ENCODE peak calls at places on chromosomes 4 and X, in four cellular contexts. One of them, this sample, is unnamed.
A peak's percentile ranks its signal among the peaks of the same experiment; 100 is the strongest.

GRCh38 chr4:92488496-92488895 is 184.7 kb downstream of the GRID2 start:
- DNase-seq in HFF-Myc: no peak
- DNase-seq in cardiac muscle cell: no peak
- DNase-seq in HepG2: no peak
- DNase-seq in this sample: no peak

GRCh38 chr4:176548571-176548970 is 228.8 kb downstream of the SPCS3 start:
- DNase-seq in HFF-Myc: no peak
- DNase-seq in cardiac muscle cell: no peak
- DNase-seq in HepG2: no peak
- DNase-seq in this sample: no peak

GRCh38 chrX:69179380-69179911 is 14.2 kb upstream of the PJA1 start:
- DNase-seq in HFF-Myc: no peak
- DNase-seq in cardiac muscle cell: peak; percentile 24
- DNase-seq in HepG2: no peak
- DNase-seq in this sample: no peak

GRCh38 chrX:124362072-124362471 is 15.7 kb downstream of the SH2D1A start:
- DNase-seq in HFF-Myc: no peak
- DNase-seq in cardiac muscle cell: no peak
- DNase-seq in HepG2: no peak
- DNase-seq in this sample: peak; percentile 64

GRCh38 chr4:83771113-83771705 is 235.3 kb downstream of the GPAT3 start:
- DNase-seq in HFF-Myc: peak; percentile 9
- DNase-seq in cardiac muscle cell: peak; percentile 69
- DNase-seq in HepG2: peak; percentile 21
- DNase-seq in this sample: peak; percentile 7

GRCh38 chr4:56995525-56995924 is 16.8 kb downstream of the POLR2B start:
- DNase-seq in HFF-Myc: no peak
- DNase-seq in cardiac muscle cell: no peak
- DNase-seq in HepG2: no peak
- DNase-seq in this sample: no peak

GRCh38 chr4:72366601-72367000 is 202.4 kb downstream of the ADAMTS3 start:
- DNase-seq in HFF-Myc: no peak
- DNase-seq in cardiac muscle cell: no peak
- DNase-seq in HepG2: no peak
- DNase-seq in this sample: no peak

GRCh38 chr4:3070709-3071500 is 3.4 kb downstream of the HTT-AS start:
- DNase-seq in HFF-Myc: no peak
- DNase-seq in cardiac muscle cell: no peak
- DNase-seq in HepG2: no peak
- DNase-seq in this sample: no peak

GRCh38 chrX:43735534-43735933 is 79.4 kb downstream of the MAOA start:
- DNase-seq in HFF-Myc: no peak
- DNase-seq in cardiac muscle cell: no peak
- DNase-seq in HepG2: no peak
- DNase-seq in this sample: no peak

GRCh38 chrX:8987672-8988250 is 46.2 kb downstream of the FAM9B start:
- DNase-seq in HFF-Myc: no peak
- DNase-seq in cardiac muscle cell: no peak
- DNase-seq in HepG2: no peak
- DNase-seq in this sample: peak; percentile 37

GRCh38 chr4:55545133-55545532 is 1.6 kb downstream of the CLOCK start:
- DNase-seq in HFF-Myc: no peak
- DNase-seq in cardiac muscle cell: peak; percentile 18
- DNase-seq in HepG2: peak; percentile 7
- DNase-seq in this sample: no peak

GRCh38 chrX:27222661-27223060 is 240.5 kb downstream of the PPP4R3C start:
- DNase-seq in HFF-Myc: no peak
- DNase-seq in cardiac muscle cell: no peak
- DNase-seq in HepG2: no peak
- DNase-seq in this sample: no peak

GRCh38 chr4:26008737-26009136 is 94.7 kb downstream of the SMIM20 start:
- DNase-seq in HFF-Myc: no peak
- DNase-seq in cardiac muscle cell: no peak
- DNase-seq in HepG2: no peak
- DNase-seq in this sample: no peak

GRCh38 chrX:31397119-31397518 is 325.3 kb upstream of the FTHL17 start:
- DNase-seq in HFF-Myc: peak; percentile 10
- DNase-seq in cardiac muscle cell: no peak
- DNase-seq in HepG2: no peak
- DNase-seq in this sample: no peak

GRCh38 chr4:112895785-112896184 is 153.7 kb upstream of the ANK2 start:
- DNase-seq in HFF-Myc: no peak
- DNase-seq in cardiac muscle cell: no peak
- DNase-seq in HepG2: no peak
- DNase-seq in this sample: no peak

GRCh38 chrX:110060317-110060716 is 57.4 kb downstream of the TMEM164 start:
- DNase-seq in HFF-Myc: no peak
- DNase-seq in cardiac muscle cell: no peak
- DNase-seq in HepG2: no peak
- DNase-seq in this sample: no peak

GRCh38 chr4:47219586-47219985 is 188.2 kb downstream of the GABRB1 start:
- DNase-seq in HFF-Myc: no peak
- DNase-seq in cardiac muscle cell: no peak
- DNase-seq in HepG2: no peak
- DNase-seq in this sample: no peak

GRCh38 chr4:4559596-4559995 is 17.7 kb upstream of the STX18 start:
- DNase-seq in HFF-Myc: no peak
- DNase-seq in cardiac muscle cell: no peak
- DNase-seq in HepG2: no peak
- DNase-seq in this sample: no peak

GRCh38 chr4:106541253-106541652 is 172.7 kb upstream of the GIMD1 start:
- DNase-seq in HFF-Myc: peak; percentile 29
- DNase-seq in cardiac muscle cell: no peak
- DNase-seq in HepG2: no peak
- DNase-seq in this sample: no peak

GRCh38 chrX:24479924-24480722 is 15.0 kb downstream of the PDK3 start:
- DNase-seq in HFF-Myc: no peak
- DNase-seq in cardiac muscle cell: no peak
- DNase-seq in HepG2: no peak
- DNase-seq in this sample: peak; percentile 86

GRCh38 chr4:141081921-141082381 is 51.3 kb downstream of the RNF150 start:
- DNase-seq in HFF-Myc: no peak
- DNase-seq in cardiac muscle cell: no peak
- DNase-seq in HepG2: no peak
- DNase-seq in this sample: no peak

GRCh38 chrX:9897761-9898161 is 69.4 kb upstream of the CLDN34 start:
- DNase-seq in HFF-Myc: peak; percentile 63
- DNase-seq in cardiac muscle cell: no peak
- DNase-seq in HepG2: no peak
- DNase-seq in this sample: no peak

GRCh38 chrX:10119399-10119990 is 37.3 kb upstream of the CLCN4 start:
- DNase-seq in HFF-Myc: peak; percentile 66
- DNase-seq in cardiac muscle cell: peak; percentile 91
- DNase-seq in HepG2: peak; percentile 64
- DNase-seq in this sample: peak; percentile 75

GRCh38 chr4:76955187-76955586 is 5.6 kb downstream of the SEPTIN11 start:
- DNase-seq in HFF-Myc: no peak
- DNase-seq in cardiac muscle cell: no peak
- DNase-seq in HepG2: no peak
- DNase-seq in this sample: no peak

GRCh38 chr4:159103406-159104131 is 690 bp downstream of the RAPGEF2 start:
- DNase-seq in HFF-Myc: no peak
- DNase-seq in cardiac muscle cell: peak; percentile 78
- DNase-seq in HepG2: no peak
- DNase-seq in this sample: peak; percentile 43

GRCh38 chrX:120260369-120260768 is 9.8 kb downstream of the ZBTB33 start:
- DNase-seq in HFF-Myc: no peak
- DNase-seq in cardiac muscle cell: no peak
- DNase-seq in HepG2: no peak
- DNase-seq in this sample: no peak

GRCh38 chrX:46477435-46477834 is 67.8 kb downstream of the ZNF674 start:
- DNase-seq in HFF-Myc: no peak
- DNase-seq in cardiac muscle cell: no peak
- DNase-seq in HepG2: no peak
- DNase-seq in this sample: no peak

GRCh38 chr4:153117554-153117953 is 86.7 kb upstream of the TRIM2 start:
- DNase-seq in HFF-Myc: no peak
- DNase-seq in cardiac muscle cell: no peak
- DNase-seq in HepG2: no peak
- DNase-seq in this sample: no peak

GRCh38 chr4:83046693-83047473 is 11.9 kb downstream of the COPS4 start:
- DNase-seq in HFF-Myc: no peak
- DNase-seq in cardiac muscle cell: no peak
- DNase-seq in HepG2: no peak
- DNase-seq in this sample: no peak

GRCh38 chr4:54016504-54016903 is 47.9 kb downstream of the CHIC2 start:
- DNase-seq in HFF-Myc: no peak
- DNase-seq in cardiac muscle cell: peak; percentile 37
- DNase-seq in HepG2: no peak
- DNase-seq in this sample: no peak

GRCh38 chr4:146340798-146341197 is 126.5 kb downstream of the REELD1 start:
- DNase-seq in HFF-Myc: no peak
- DNase-seq in cardiac muscle cell: peak; percentile 5
- DNase-seq in HepG2: no peak
- DNase-seq in this sample: no peak

GRCh38 chr4:112736718-112737135 is 99.8 kb downstream of the LARP7 start:
- DNase-seq in HFF-Myc: no peak
- DNase-seq in cardiac muscle cell: no peak
- DNase-seq in HepG2: no peak
- DNase-seq in this sample: peak; percentile 14

GRCh38 chr4:154004028-154004427 is 215.1 kb upstream of the SFRP2 start:
- DNase-seq in HFF-Myc: no peak
- DNase-seq in cardiac muscle cell: no peak
- DNase-seq in HepG2: no peak
- DNase-seq in this sample: no peak

GRCh38 chr4:26055855-26056254 is 141.8 kb downstream of the SMIM20 start:
- DNase-seq in HFF-Myc: no peak
- DNase-seq in cardiac muscle cell: no peak
- DNase-seq in HepG2: no peak
- DNase-seq in this sample: no peak

DNA sequence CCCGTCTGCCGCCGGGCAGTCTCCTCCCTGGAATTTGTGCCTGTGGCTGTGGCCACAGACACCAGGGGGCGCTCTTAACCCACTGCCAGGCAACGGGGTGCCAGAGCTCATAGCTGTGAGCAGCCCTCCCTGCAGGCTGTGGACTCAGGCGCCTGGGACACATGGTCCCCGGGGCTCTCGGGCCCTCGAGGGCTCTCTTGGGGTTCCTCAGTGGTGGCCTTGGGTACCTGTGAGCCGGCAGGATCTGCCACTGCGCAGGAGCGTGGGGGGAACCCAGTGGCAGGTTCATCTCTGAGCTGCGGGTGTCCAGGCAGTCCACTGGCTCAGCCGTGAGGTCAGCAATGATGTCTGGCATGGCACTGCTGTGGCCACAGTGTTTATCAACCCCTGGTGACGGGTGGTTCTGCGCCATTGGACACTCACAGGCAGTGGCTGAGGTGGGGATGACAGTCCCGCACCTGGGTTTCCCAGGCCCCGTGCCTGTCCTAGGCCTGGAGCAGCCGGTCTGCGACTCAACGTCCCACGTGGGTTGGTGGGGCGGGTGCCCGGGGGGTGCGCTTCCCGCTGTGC is 37.2 kb downstream of the PCGF3 start:
- DNase-seq in HFF-Myc: no peak
- DNase-seq in cardiac muscle cell: peak; percentile 72
- DNase-seq in HepG2: peak; percentile 30
- DNase-seq in this sample: peak; percentile 84
- TF ChIP-seq CTCF in HFF-Myc: peak; percentile 89
- TF ChIP-seq CTCF in cardiac muscle cell: peak; percentile 89
- TF ChIP-seq CTCF in HepG2: peak; percentile 92
- TF ChIP-seq CTCF in this sample: peak; percentile 96

DNA sequence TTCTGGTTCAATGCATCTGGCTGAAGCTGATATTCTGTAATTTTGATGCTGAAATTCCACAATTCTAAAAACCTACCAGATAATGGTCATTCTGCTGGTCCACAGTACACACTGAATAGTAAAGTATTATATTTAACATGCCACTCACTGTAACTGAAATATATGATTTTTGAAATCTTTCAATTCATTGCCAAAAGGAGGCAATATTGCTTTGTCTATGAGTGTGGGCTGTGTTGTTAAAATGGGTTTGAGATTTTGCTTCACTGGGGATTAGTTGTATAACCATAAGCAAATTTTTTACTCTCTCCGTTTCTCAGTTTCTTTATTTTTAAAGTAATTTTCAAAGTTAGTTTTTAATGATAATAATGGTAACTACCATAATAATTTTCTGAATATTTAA is 1404.1 kb upstream of the IGFBP7 start:
- DNase-seq in HFF-Myc: no peak
- DNase-seq in cardiac muscle cell: peak; percentile 6
- DNase-seq in HepG2: no peak
- DNase-seq in this sample: no peak
- TF ChIP-seq CTCF in HFF-Myc: no peak
- TF ChIP-seq CTCF in cardiac muscle cell: no peak
- TF ChIP-seq CTCF in HepG2: no peak
- TF ChIP-seq CTCF in this sample: no peak

GRCh38 chr4:58936436-58936835 is 1826.3 kb upstream of the IGFBP7 start:
- DNase-seq in HFF-Myc: no peak
- DNase-seq in cardiac muscle cell: no peak
- DNase-seq in HepG2: no peak
- DNase-seq in this sample: no peak
- TF ChIP-seq CTCF in HFF-Myc: no peak
- TF ChIP-seq CTCF in cardiac muscle cell: no peak
- TF ChIP-seq CTCF in HepG2: no peak
- TF ChIP-seq CTCF in this sample: no peak

GRCh38 chrX:140572724-140573123 is 67.9 kb upstream of the SOX3 start:
- DNase-seq in HFF-Myc: no peak
- DNase-seq in cardiac muscle cell: peak; percentile 44
- DNase-seq in HepG2: peak; percentile 7
- DNase-seq in this sample: peak; percentile 20
- TF ChIP-seq CTCF in HFF-Myc: peak; percentile 34
- TF ChIP-seq CTCF in cardiac muscle cell: peak; percentile 60
- TF ChIP-seq CTCF in HepG2: peak; percentile 60
- TF ChIP-seq CTCF in this sample: no peak